ENCODE peak calls at places on chromosomes 7 and 10, in seven cellular contexts. J is HepG2, V is H1, E is GM12878, Y is SK-N-SH, H is HCT116, U is K562. B is an unnamed sample.

GRCh38 chr10:99630439-99630838 is 10.2 kb upstream of the SLC25A28 start:
- DNase-seq in U (no peak), H (peak; percentile 26), Y (peak; percentile 39), J (peak; percentile 55), V (no peak), E (no peak), B (peak; percentile 30)

GRCh38 chr10:17444062-17444714 is 10.2 kb downstream of the ST8SIA6 start:
- DNase-seq in U (no peak), Y (no peak), H (no peak), J (no peak), E (peak; percentile 44), V (no peak), B (no peak)

GRCh38 chr10:123582084-123582989 is 83.8 kb upstream of the GPR26 start:
- DNase-seq in U (peak; percentile 56), J (peak; percentile 57), H (peak; percentile 68), Y (peak; percentile 77), V (peak; percentile 60), E (no peak), B (peak; percentile 77)

GRCh38 chr10:18501198-18501597 is 150.2 kb downstream of the NSUN6 start:
- DNase-seq in V (no peak), U (no peak), J (no peak), H (no peak), E (peak; percentile 50), Y (no peak), B (no peak)

GRCh38 chr7:108603922-108604684 is 34.4 kb downstream of the DNAJB9 start:
- DNase-seq in E (no peak), U (no peak), V (no peak), J (no peak), H (no peak), Y (no peak), B (no peak)

GRCh38 chr10:99966306-99966705 is 43.4 kb downstream of the DNMBP start:
- DNase-seq in U (no peak), H (peak; percentile 89), E (no peak), V (no peak), J (no peak), Y (peak; percentile 19), B (no peak)

GRCh38 chr10:82622478-82622877 is 747.5 kb downstream of the NRG3 start:
- DNase-seq in J (no peak), Y (no peak), U (no peak), V (no peak), H (no peak), E (no peak), B (no peak)

GRCh38 chr7:1255083-1255816 is 22.6 kb downstream of the UNCX start:
- DNase-seq in H (no peak), J (no peak), E (no peak), Y (no peak), U (no peak), V (no peak), B (no peak)

GRCh38 chr10:54985732-54986131 is 184.7 kb upstream of the PCDH15 start:
- DNase-seq in U (no peak), J (peak; percentile 37), Y (peak; percentile 8), H (no peak), E (no peak), V (no peak), B (peak; percentile 58)

GRCh38 chr10:133355266-133355665 is 2.6 kb downstream of the FUOM start:
- DNase-seq in Y (no peak), V (no peak), E (no peak), J (no peak), U (no peak), H (no peak), B (no peak)

GRCh38 chr10:56085376-56085775 is 275.7 kb downstream of the ZWINT start:
- DNase-seq in V (no peak), Y (no peak), U (no peak), E (no peak), J (no peak), H (no peak), B (no peak)

GRCh38 chr7:2099036-2099957 is 133.4 kb downstream of the MAD1L1 start:
- DNase-seq in H (no peak), V (no peak), Y (no peak), U (peak; percentile 55), J (no peak), E (no peak), B (no peak)

GRCh38 chr10:110751845-110752244 is 107.7 kb downstream of the RBM20 start:
- DNase-seq in J (no peak), E (peak; percentile 11), V (no peak), H (no peak), Y (no peak), U (no peak), B (no peak)

GRCh38 chr7:40865441-40866233 is 730.8 kb downstream of the SUGCT start:
- DNase-seq in V (no peak), J (no peak), Y (no peak), E (no peak), U (no peak), H (no peak), B (no peak)

GRCh38 chr7:121313793-121314676 is 14.8 kb upstream of the WNT16 start:
- DNase-seq in H (peak; percentile 88), J (no peak), E (peak; percentile 50), V (no peak), U (no peak), Y (no peak), B (no peak)

GRCh38 chr7:135798104-135798503 is 49.5 kb upstream of the FAM180A start:
- DNase-seq in V (no peak), H (no peak), E (no peak), U (no peak), Y (no peak), J (no peak), B (no peak)

GRCh38 chr7:101156277-101156676 is 2.0 kb downstream of the AP1S1 start:
- DNase-seq in Y (no peak), E (no peak), H (no peak), U (no peak), V (no peak), J (no peak), B (no peak)

GRCh38 chr7:32586291-32587221 is 91.3 kb downstream of the AVL9 start:
- DNase-seq in Y (no peak), J (no peak), V (no peak), E (no peak), H (no peak), U (peak; percentile 21), B (no peak)

GRCh38 chr10:95445223-95445836 is 115.8 kb downstream of the SORBS1 start:
- DNase-seq in U (no peak), J (no peak), H (peak; percentile 51), V (no peak), E (no peak), Y (no peak), B (no peak)

GRCh38 chr10:50511512-50512213 is 112.1 kb downstream of the SGMS1 start:
- DNase-seq in J (peak; percentile 79), V (no peak), Y (no peak), H (peak; percentile 47), E (peak; percentile 93), U (peak; percentile 40), B (no peak)

GRCh38 chr10:103749779-103750178 is 105.6 kb downstream of the SH3PXD2A start:
- DNase-seq in Y (no peak), H (no peak), V (no peak), J (no peak), E (no peak), U (no peak), B (no peak)

GRCh38 chr10:91340613-91341362 is 69.4 kb upstream of the HECTD2 start:
- DNase-seq in J (no peak), Y (peak; percentile 42), V (no peak), H (no peak), U (no peak), E (no peak), B (no peak)

GRCh38 chr10:131856441-131857094 is 44.2 kb upstream of the PPP2R2D start:
- DNase-seq in J (no peak), V (no peak), E (no peak), Y (peak; percentile 19), U (no peak), H (no peak), B (no peak)
- TF ChIP-seq JUND in J (no peak), V (no peak), E (no peak), Y (no peak), U (no peak), H (no peak), B (no peak)

GRCh38 chr7:138701312-138701923 is at the start of gene SVOPL:
- DNase-seq in V (no peak), H (no peak), E (no peak), U (no peak), J (no peak), Y (no peak), B (no peak)
- TF ChIP-seq JUND in V (no peak), H (no peak), E (no peak), U (no peak), J (no peak), Y (no peak), B (no peak)

GRCh38 chr7:44309271-44310091 is 15.9 kb downstream of the CAMK2B start:
- DNase-seq in V (no peak), E (no peak), U (peak; percentile 72), H (no peak), J (peak; percentile 9), Y (peak; percentile 47), B (no peak)

GRCh38 chr7:44308741-44309270 is 16.6 kb downstream of the CAMK2B start:
- DNase-seq in U (peak; percentile 10), H (no peak), V (no peak), J (no peak), Y (peak; percentile 29), E (no peak), B (no peak)

GRCh38 chr7:44306608-44307007 is 18.8 kb downstream of the CAMK2B start:
- DNase-seq in H (no peak), Y (no peak), V (no peak), U (no peak), E (no peak), J (no peak), B (no peak)

GRCh38 chr7:44307301-44307900 is 18.0 kb downstream of the CAMK2B start:
- DNase-seq in U (peak; percentile 24), J (peak; percentile 16), Y (peak; percentile 87), H (peak; percentile 43), E (no peak), V (no peak), B (peak; percentile 69)

DNA sequence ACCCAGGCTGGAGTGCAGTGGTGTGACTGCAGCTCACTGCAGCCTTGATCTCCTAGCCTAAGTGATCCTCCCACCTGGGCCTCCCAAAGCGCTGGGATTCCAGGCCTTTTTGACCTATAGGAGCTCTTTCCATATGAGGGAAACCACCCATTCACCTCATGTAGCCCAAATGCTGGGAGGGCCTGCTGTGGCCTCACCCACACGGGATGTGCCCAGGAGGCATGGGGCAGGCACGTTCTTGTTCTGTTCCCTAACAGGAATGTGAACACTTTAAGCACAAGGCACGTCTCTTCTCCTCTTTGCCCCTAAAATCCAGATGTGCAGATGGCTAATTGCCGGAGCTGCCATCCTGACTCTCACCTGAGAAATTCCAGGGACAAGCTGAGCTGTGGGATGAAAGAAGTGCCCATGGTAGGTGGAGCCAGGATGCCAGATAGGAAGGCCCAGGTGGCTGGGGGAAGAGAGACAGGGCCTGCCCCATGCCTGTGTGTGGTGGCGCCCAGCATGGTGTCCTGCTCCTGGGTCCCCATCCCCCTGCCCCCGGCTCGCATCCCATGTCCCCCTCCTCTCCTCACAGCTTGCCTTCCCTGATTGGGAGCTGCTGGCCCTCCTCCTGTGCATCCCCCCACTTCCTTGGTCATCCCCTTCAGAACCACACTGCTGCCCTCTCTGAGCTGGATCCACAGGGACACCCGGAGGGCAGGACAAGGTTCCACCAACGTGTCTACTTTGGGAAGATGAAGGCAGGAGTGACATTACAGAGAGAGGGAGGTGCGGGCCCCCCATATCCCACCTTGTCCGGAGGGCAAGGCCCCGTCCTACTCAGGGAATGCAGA is 17.3 kb downstream of the CAMK2B start:
- DNase-seq in Y (peak; percentile 40), H (no peak), E (no peak), V (no peak), J (no peak), U (peak; percentile 5), B (no peak)
- TF ChIP-seq JUND in Y (no peak), H (no peak), E (no peak), V (no peak), J (no peak), U (no peak), B (no peak)

GRCh38 chr7:20030417-20030816 is 186.8 kb downstream of the MACC1 start:
- DNase-seq in V (no peak), J (no peak), U (no peak), E (peak; percentile 45), Y (no peak), H (no peak), B (no peak)
- TF ChIP-seq JUND in V (no peak), J (no peak), U (no peak), E (no peak), Y (no peak), H (no peak), B (no peak)